ENCODE peak calls at places on chromosomes 7 and 10, in six cellular contexts. Q is body of pancreas, V is uterus, Z is WTC11, O is psoas muscle, F is Calu3. X is an unnamed sample.

GRCh38 chr7:84412161-84412969 is 217.8 kb upstream of the SEMA3A start:
- DNase-seq in Q (no peak), V (no peak), Z (no peak), O (no peak), F (peak; percentile 9), X (no peak)

GRCh38 chr7:22759721-22760120 is 32.7 kb downstream of the IL6 start:
- DNase-seq in Q (no peak), V (no peak), Z (no peak), O (no peak), F (no peak), X (no peak)

GRCh38 chr7:5526190-5527037 is 102.8 kb upstream of the TNRC18 start:
- DNase-seq in Q (peak; percentile 44), V (peak; percentile 62), Z (peak; percentile 37), O (no peak), F (peak; percentile 72), X (no peak)

GRCh38 chr7:114212753-114213439 is 201.7 kb upstream of the FOXP2 start:
- DNase-seq in Q (no peak), V (no peak), Z (no peak), O (no peak), F (no peak), X (no peak)

GRCh38 chr10:131435232-131435631 is 123.7 kb upstream of the TCERG1L start:
- DNase-seq in Q (no peak), V (no peak), Z (no peak), O (no peak), F (no peak), X (no peak)

GRCh38 chr10:132109341-132110072 is 43.8 kb downstream of the JAKMIP3 start:
- DNase-seq in Q (peak; percentile 5), V (peak; percentile 25), Z (no peak), O (no peak), F (no peak), X (peak; percentile 80)

GRCh38 chr10:7293378-7293920 is 117.4 kb downstream of the SFMBT2 start:
- DNase-seq in Q (no peak), V (no peak), Z (no peak), O (no peak), F (no peak), X (no peak)

GRCh38 chr10:13784067-13784466 is 197.3 kb downstream of the PRPF18 start:
- DNase-seq in Q (no peak), V (no peak), Z (no peak), O (no peak), F (peak; percentile 26), X (no peak)

GRCh38 chr7:129519464-129519863 is 17.1 kb downstream of the SMKR1 start:
- DNase-seq in Q (no peak), V (no peak), Z (no peak), O (no peak), F (no peak), X (no peak)

GRCh38 chr7:112515989-112516388 is 35.2 kb downstream of the LSMEM1 start:
- DNase-seq in Q (no peak), V (no peak), Z (no peak), O (no peak), F (no peak), X (no peak)

GRCh38 chr10:784377-784758 is 94.9 kb upstream of the DIP2C start:
- DNase-seq in Q (peak; percentile 53), V (no peak), Z (peak; percentile 46), O (no peak), F (no peak), X (no peak)

GRCh38 chr10:133012573-133013359 is 70.4 kb upstream of the CFAP46 start:
- DNase-seq in Q (no peak), V (no peak), Z (no peak), O (peak; percentile 47), F (no peak), X (no peak)

GRCh38 chr10:105347487-105347886 is 706.4 kb downstream of the SORCS3 start:
- DNase-seq in Q (no peak), V (no peak), Z (no peak), O (no peak), F (no peak), X (no peak)

GRCh38 chr7:129845178-129845971 is 107.4 kb downstream of the UBE2H start:
- DNase-seq in Q (no peak), V (no peak), Z (no peak), O (no peak), F (no peak), X (no peak)

GRCh38 chr10:96840841-96841518 is 8.9 kb downstream of the LCOR start:
- DNase-seq in Q (no peak), V (no peak), Z (no peak), O (no peak), F (peak; percentile 46), X (no peak)

GRCh38 chr10:74058658-74059057 is 60.7 kb downstream of the VCL start:
- DNase-seq in Q (peak; percentile 32), V (no peak), Z (no peak), O (no peak), F (peak; percentile 46), X (no peak)

GRCh38 chr7:115015619-115016018 is 93.7 kb downstream of the MDFIC start:
- DNase-seq in Q (no peak), V (no peak), Z (no peak), O (no peak), F (no peak), X (no peak)

GRCh38 chr10:3813267-3813666 is 28.3 kb upstream of the KLF6 start:
- DNase-seq in Q (no peak), V (no peak), Z (no peak), O (no peak), F (no peak), X (no peak)

GRCh38 chr7:128937271-128937646 is 468 bp upstream of the IRF5 start:
- DNase-seq in Q (no peak), V (no peak), Z (no peak), O (no peak), F (no peak), X (no peak)

GRCh38 chr10:94219829-94220228 is 142.9 kb downstream of the NOC3L start:
- DNase-seq in Q (no peak), V (no peak), Z (no peak), O (no peak), F (no peak), X (no peak)

GRCh38 chr7:19713676-19714075 is 4.8 kb upstream of the POLR1F start:
- DNase-seq in Q (peak; percentile 55), V (no peak), Z (peak; percentile 29), O (no peak), F (peak; percentile 66), X (no peak)

GRCh38 chr10:27464993-27465392 is 39.1 kb upstream of the RAB18 start:
- DNase-seq in Q (no peak), V (no peak), Z (no peak), O (no peak), F (no peak), X (no peak)

GRCh38 chr7:67484244-67484751 is 487.7 kb downstream of the TYW1 start:
- DNase-seq in Q (peak; percentile 73), V (peak; percentile 39), Z (peak; percentile 80), O (peak; percentile 19), F (peak; percentile 22), X (peak; percentile 85)

GRCh38 chr10:24307696-24308476 is 98.9 kb downstream of the KIAA1217 start:
- DNase-seq in Q (no peak), V (no peak), Z (no peak), O (no peak), F (no peak), X (no peak)

GRCh38 chr10:86757110-86757790 is 831 bp downstream of the BMPR1A start:
- DNase-seq in Q (peak; percentile 60), V (peak; percentile 60), Z (no peak), O (no peak), F (peak; percentile 13), X (peak; percentile 85)
- TF ChIP-seq CTCF in Q (no peak), V (no peak), Z (no peak), O (peak; percentile 25), F (no peak), X (peak; percentile 43)

GRCh38 chr7:2376351-2377154 is 21.9 kb downstream of the EIF3B start:
- DNase-seq in Q (peak; percentile 93), V (no peak), Z (no peak), O (no peak), F (no peak), X (no peak)
- TF ChIP-seq CTCF in Q (no peak), V (no peak), Z (no peak), O (no peak), F (no peak), X (no peak)

GRCh38 chr7:26468625-26469024 is 177.0 kb downstream of the SNX10 start:
- DNase-seq in Q (no peak), V (no peak), Z (no peak), O (no peak), F (no peak), X (peak; percentile 53)

GRCh38 chr7:26467104-26467503 is 175.4 kb downstream of the SNX10 start:
- DNase-seq in Q (no peak), V (no peak), Z (no peak), O (no peak), F (no peak), X (peak; percentile 74)

GRCh38 chr7:26471676-26472075 is 180.0 kb downstream of the SNX10 start:
- DNase-seq in Q (no peak), V (no peak), Z (no peak), O (no peak), F (no peak), X (peak; percentile 57)

GRCh38 chr7:26466007-26466406 is 174.3 kb downstream of the SNX10 start:
- DNase-seq in Q (no peak), V (no peak), Z (no peak), O (no peak), F (no peak), X (no peak)

DNA sequence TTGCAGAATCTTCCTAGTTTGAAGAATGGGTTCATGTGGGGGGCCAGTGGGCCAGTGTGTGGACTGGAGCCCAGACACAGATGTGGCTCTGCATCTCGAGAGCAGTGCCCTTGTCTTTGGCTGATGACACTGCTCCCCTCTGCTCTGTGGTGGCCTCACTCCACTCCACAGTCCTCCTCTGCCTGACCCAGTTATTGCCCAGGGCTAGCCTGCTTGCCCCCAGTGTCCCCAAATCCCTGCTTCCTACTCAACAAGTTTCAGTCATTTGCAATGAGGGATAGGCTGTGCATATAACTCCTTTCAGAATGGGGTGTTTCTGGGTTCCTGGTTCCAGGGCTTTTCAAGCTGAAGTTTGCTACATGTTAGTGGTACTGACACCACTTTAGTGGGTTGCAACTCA is 177.5 kb downstream of the SNX10 start:
- DNase-seq in Q (no peak), V (no peak), Z (no peak), O (no peak), F (no peak), X (peak; percentile 57)
- TF ChIP-seq CTCF in Q (no peak), V (no peak), Z (no peak), O (no peak), F (no peak), X (no peak)

DNA sequence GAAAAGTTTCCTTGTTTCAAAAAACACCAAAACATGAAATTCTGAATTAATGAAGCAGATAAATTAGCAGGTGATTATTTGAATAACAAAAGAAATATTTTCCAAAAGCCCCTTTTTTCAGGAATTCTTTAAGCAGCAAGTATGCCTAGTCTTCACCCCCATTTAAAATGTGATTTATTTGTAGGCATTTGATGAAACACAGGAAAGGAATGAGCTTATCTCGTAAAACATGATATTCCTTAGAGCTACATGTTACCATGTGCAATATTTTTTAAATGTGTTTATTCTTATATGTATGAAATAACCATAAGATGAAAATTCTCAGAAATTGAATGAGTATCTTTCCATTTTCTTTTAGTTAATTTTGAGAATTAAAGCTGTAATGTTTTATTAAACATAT is 106.1 kb downstream of the CHN2 start:
- DNase-seq in Q (no peak), V (no peak), Z (no peak), O (no peak), F (no peak), X (no peak)
- TF ChIP-seq CTCF in Q (no peak), V (no peak), Z (no peak), O (no peak), F (no peak), X (no peak)

X was measured in osteocyte.